ENCODE peak calls at places on chromosomes 5 and 9, in four cellular contexts. One of them, this sample, is unnamed.
A peak's percentile ranks its signal among the peaks of the same experiment; 100 is the strongest.

GRCh38 chr9:15824310-15824709 is 271.5 kb downstream of the CCDC171 start:
- DNase-seq in SK-N-SH: no peak
- DNase-seq in HepG2: peak; percentile 28
- DNase-seq in GM12878: no peak
- DNase-seq in this sample: peak; percentile 24

GRCh38 chr5:6633469-6634326 is 458 bp downstream of the SRD5A1 start:
- DNase-seq in SK-N-SH: peak; percentile 70
- DNase-seq in HepG2: no peak
- DNase-seq in GM12878: no peak
- DNase-seq in this sample: peak; percentile 11

GRCh38 chr5:171957591-171958251 is 48.7 kb downstream of the FBXW11 start:
- DNase-seq in SK-N-SH: no peak
- DNase-seq in HepG2: peak; percentile 35
- DNase-seq in GM12878: peak; percentile 69
- DNase-seq in this sample: no peak

GRCh38 chr9:35367451-35367850 is 122.5 kb upstream of the RUSC2 start:
- DNase-seq in SK-N-SH: no peak
- DNase-seq in HepG2: no peak
- DNase-seq in GM12878: no peak
- DNase-seq in this sample: peak; percentile 5

GRCh38 chr9:134477927-134478326 is 151.7 kb downstream of the RXRA start:
- DNase-seq in SK-N-SH: no peak
- DNase-seq in HepG2: no peak
- DNase-seq in GM12878: no peak
- DNase-seq in this sample: no peak

GRCh38 chr9:88052446-88052845 is 78.1 kb upstream of the CDK20 start:
- DNase-seq in SK-N-SH: no peak
- DNase-seq in HepG2: no peak
- DNase-seq in GM12878: no peak
- DNase-seq in this sample: no peak

GRCh38 chr5:1052641-1053390 is 44.2 kb downstream of the NKD2 start:
- DNase-seq in SK-N-SH: peak; percentile 44
- DNase-seq in HepG2: no peak
- DNase-seq in GM12878: no peak
- DNase-seq in this sample: peak; percentile 45

GRCh38 chr5:178398856-178399722 is 166.5 kb upstream of the PHYKPL start:
- DNase-seq in SK-N-SH: peak; percentile 68
- DNase-seq in HepG2: no peak
- DNase-seq in GM12878: no peak
- DNase-seq in this sample: no peak

GRCh38 chr5:103407399-103407798 is 148.8 kb downstream of the MACIR start:
- DNase-seq in SK-N-SH: no peak
- DNase-seq in HepG2: no peak
- DNase-seq in GM12878: no peak
- DNase-seq in this sample: no peak

GRCh38 chr5:150288361-150288760 is 1.2 kb downstream of the CAMK2A start:
- DNase-seq in SK-N-SH: no peak
- DNase-seq in HepG2: no peak
- DNase-seq in GM12878: no peak
- DNase-seq in this sample: no peak
- TF ChIP-seq USF2 in SK-N-SH: no peak
- TF ChIP-seq USF2 in HepG2: no peak
- TF ChIP-seq USF2 in GM12878: no peak
- TF ChIP-seq USF2 in this sample: no peak

DNA sequence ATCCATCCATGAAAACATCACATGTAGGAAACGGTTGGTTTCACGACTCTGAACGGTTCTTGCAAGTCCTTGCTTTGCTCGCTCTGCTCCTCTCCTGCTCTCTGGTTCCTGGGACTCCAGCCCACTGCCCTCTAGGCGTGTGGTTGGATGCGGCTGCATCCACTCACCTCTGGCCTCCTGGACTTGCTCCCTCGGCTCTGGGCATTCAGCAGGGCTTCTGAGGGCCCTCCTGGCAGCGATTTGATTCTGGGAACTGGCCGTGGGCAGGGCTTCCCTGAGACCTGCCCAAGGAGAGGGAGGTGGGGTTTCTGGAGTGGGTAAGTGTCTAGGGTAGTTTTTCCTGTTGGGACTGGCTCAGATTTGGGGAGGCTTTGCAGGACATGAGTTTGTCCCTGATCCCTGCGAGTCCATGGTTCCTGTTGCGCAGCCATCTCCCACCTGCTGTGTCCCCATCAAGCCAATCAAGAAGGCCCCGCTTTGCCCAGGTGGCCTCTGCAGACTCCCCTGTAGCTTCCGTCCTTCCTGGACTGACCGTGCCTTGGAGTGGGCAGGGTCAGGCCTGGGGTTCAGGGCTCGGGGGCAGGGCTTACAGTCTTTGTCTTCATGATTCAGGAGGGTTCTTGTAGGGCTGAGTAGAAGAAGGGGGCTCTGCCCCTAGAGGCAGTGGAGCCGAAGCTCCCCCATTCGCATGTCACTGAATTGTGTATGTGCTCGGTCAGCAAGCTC is 192.3 kb downstream of the CACNA1B start:
- DNase-seq in SK-N-SH: peak; percentile 27
- DNase-seq in HepG2: no peak
- DNase-seq in GM12878: no peak
- DNase-seq in this sample: no peak
- TF ChIP-seq PBX3 in SK-N-SH: no peak
- TF ChIP-seq PBX3 in HepG2: no peak
- TF ChIP-seq PBX3 in GM12878: no peak
- TF ChIP-seq PBX3 in this sample: no peak

GRCh38 chr9:571066-571465 is 270.4 kb upstream of the DMRT1 start:
- DNase-seq in SK-N-SH: no peak
- DNase-seq in HepG2: no peak
- DNase-seq in GM12878: no peak
- DNase-seq in this sample: peak; percentile 16

GRCh38 chr9:575139-575538 is 266.4 kb upstream of the DMRT1 start:
- DNase-seq in SK-N-SH: no peak
- DNase-seq in HepG2: no peak
- DNase-seq in GM12878: no peak
- DNase-seq in this sample: no peak

GRCh38 chr9:570187-570586 is 271.3 kb upstream of the DMRT1 start:
- DNase-seq in SK-N-SH: no peak
- DNase-seq in HepG2: no peak
- DNase-seq in GM12878: no peak
- DNase-seq in this sample: no peak

GRCh38 chr9:571745-572144 is 269.8 kb upstream of the DMRT1 start:
- DNase-seq in SK-N-SH: no peak
- DNase-seq in HepG2: no peak
- DNase-seq in GM12878: no peak
- DNase-seq in this sample: no peak

GRCh38 chr9:573551-574410 is 267.7 kb upstream of the DMRT1 start:
- DNase-seq in SK-N-SH: no peak
- DNase-seq in HepG2: peak; percentile 9
- DNase-seq in GM12878: no peak
- DNase-seq in this sample: no peak
- TF ChIP-seq USF2 in SK-N-SH: no peak
- TF ChIP-seq USF2 in HepG2: no peak
- TF ChIP-seq USF2 in GM12878: no peak
- TF ChIP-seq USF2 in this sample: no peak

DNA sequence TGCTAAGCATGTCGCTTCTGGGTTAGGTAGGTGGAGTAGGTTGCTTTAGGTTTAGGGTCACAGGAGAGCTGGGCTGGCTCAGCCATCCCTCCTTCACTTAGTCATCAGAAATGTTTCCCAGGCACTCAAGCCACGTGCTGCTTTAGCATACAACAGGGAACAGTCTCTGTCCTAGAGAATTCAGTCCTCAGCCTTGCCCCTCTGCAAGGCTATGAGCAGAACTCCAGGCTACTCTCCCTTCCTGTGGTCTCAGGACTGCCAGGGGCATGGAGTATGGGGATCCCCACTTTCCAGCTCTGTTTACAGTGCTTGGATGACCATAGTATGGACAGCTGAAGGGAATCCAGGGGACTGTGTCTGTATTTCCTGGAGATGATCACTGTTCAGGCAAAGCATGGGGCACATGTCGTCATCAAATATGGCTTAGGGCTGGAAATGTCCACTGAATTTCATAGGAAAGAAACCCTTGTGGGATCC is 7.5 kb upstream of the ANKRD33B start:
- DNase-seq in SK-N-SH: no peak
- DNase-seq in HepG2: no peak
- DNase-seq in GM12878: no peak
- DNase-seq in this sample: peak; percentile 87
- TF ChIP-seq PBX3 in SK-N-SH: no peak
- TF ChIP-seq PBX3 in HepG2: no peak
- TF ChIP-seq PBX3 in GM12878: no peak
- TF ChIP-seq PBX3 in this sample: peak; percentile 25

GRCh38 chr5:98769256-98770157 is 4.0 kb upstream of the RGMB start:
- DNase-seq in SK-N-SH: peak; percentile 61
- DNase-seq in HepG2: no peak
- DNase-seq in GM12878: no peak
- DNase-seq in this sample: peak; percentile 16
- TF ChIP-seq USF2 in SK-N-SH: no peak
- TF ChIP-seq USF2 in HepG2: no peak
- TF ChIP-seq USF2 in GM12878: no peak
- TF ChIP-seq USF2 in this sample: no peak

DNA sequence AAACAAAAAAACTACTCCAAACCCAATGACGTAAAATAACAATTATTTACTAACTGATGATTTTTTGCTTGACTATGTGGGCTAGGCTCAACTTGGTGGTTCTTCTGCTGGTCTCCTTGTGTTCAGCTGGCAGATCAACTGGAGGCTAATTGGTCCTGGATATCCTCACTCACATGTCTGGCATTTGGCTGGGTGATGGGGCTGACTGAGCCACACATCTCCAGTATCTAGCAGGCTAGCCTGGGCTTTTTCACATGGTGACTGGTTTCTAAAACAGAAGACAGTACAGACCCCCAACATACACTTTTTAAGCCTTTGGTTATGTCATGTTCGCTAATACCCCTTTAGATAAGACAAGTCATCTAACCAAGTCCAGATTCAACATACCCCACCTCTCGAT is 104.7 kb upstream of the PRRC1 start:
- DNase-seq in SK-N-SH: peak; percentile 23
- DNase-seq in HepG2: no peak
- DNase-seq in GM12878: no peak
- DNase-seq in this sample: no peak
- TF ChIP-seq PBX3 in SK-N-SH: no peak
- TF ChIP-seq PBX3 in HepG2: no peak
- TF ChIP-seq PBX3 in GM12878: no peak
- TF ChIP-seq PBX3 in this sample: no peak

GRCh38 chr5:78514427-78515345 is 133.9 kb downstream of the LHFPL2 start:
- DNase-seq in SK-N-SH: no peak
- DNase-seq in HepG2: no peak
- DNase-seq in GM12878: no peak
- DNase-seq in this sample: no peak
- TF ChIP-seq USF2 in SK-N-SH: no peak
- TF ChIP-seq USF2 in HepG2: no peak
- TF ChIP-seq USF2 in GM12878: no peak
- TF ChIP-seq USF2 in this sample: no peak

GRCh38 chr5:112284561-112284960 is 134.5 kb downstream of the EPB41L4A start:
- DNase-seq in SK-N-SH: no peak
- DNase-seq in HepG2: no peak
- DNase-seq in GM12878: no peak
- DNase-seq in this sample: no peak

GRCh38 chr5:112294126-112294525 is 125.0 kb downstream of the EPB41L4A start:
- DNase-seq in SK-N-SH: no peak
- DNase-seq in HepG2: no peak
- DNase-seq in GM12878: no peak
- DNase-seq in this sample: no peak

GRCh38 chr5:112290667-112291066 is 128.4 kb downstream of the EPB41L4A start:
- DNase-seq in SK-N-SH: no peak
- DNase-seq in HepG2: no peak
- DNase-seq in GM12878: no peak
- DNase-seq in this sample: no peak

GRCh38 chr5:112293587-112293986 is 125.5 kb downstream of the EPB41L4A start:
- DNase-seq in SK-N-SH: no peak
- DNase-seq in HepG2: no peak
- DNase-seq in GM12878: no peak
- DNase-seq in this sample: no peak

GRCh38 chr5:112289465-112289864 is 129.6 kb downstream of the EPB41L4A start:
- DNase-seq in SK-N-SH: no peak
- DNase-seq in HepG2: no peak
- DNase-seq in GM12878: no peak
- DNase-seq in this sample: no peak
- TF ChIP-seq PBX3 in SK-N-SH: no peak
- TF ChIP-seq PBX3 in HepG2: no peak
- TF ChIP-seq PBX3 in GM12878: no peak
- TF ChIP-seq PBX3 in this sample: no peak

GRCh38 chr9:93456504-93456903 is 3.1 kb upstream of the FAM120AOS start:
- DNase-seq in SK-N-SH: no peak
- DNase-seq in HepG2: no peak
- DNase-seq in GM12878: no peak
- DNase-seq in this sample: no peak
- TF ChIP-seq USF2 in SK-N-SH: no peak
- TF ChIP-seq USF2 in HepG2: no peak
- TF ChIP-seq USF2 in GM12878: no peak
- TF ChIP-seq USF2 in this sample: no peak

GRCh38 chr9:126326228-126327015 is at the start of gene MVB12B:
- DNase-seq in SK-N-SH: peak; percentile 89
- DNase-seq in HepG2: no peak
- DNase-seq in GM12878: no peak
- DNase-seq in this sample: peak; percentile 58
- TF ChIP-seq PBX3 in SK-N-SH: no peak
- TF ChIP-seq PBX3 in HepG2: no peak
- TF ChIP-seq PBX3 in GM12878: no peak
- TF ChIP-seq PBX3 in this sample: no peak